ENCODE peak calls at places on chromosomes 3 and 15, in eight cellular contexts. E is AG10803, U is OCI-LY7, W is endodermal cell, O is Caco-2, B is AG09309, M is osteoblast, L is WERI-Rb-1. Q is an unnamed sample.
A peak's percentile ranks its signal among the peaks of the same experiment; 100 is the strongest.

GRCh38 chr3:196141866-196142673 is 60.2 kb upstream of the TFRC start:
- DNase-seq in E (no peak), U (no peak), W (peak; percentile 53), O (peak; percentile 74), B (no peak), M (peak; percentile 65), L (no peak), Q (no peak)

GRCh38 chr3:9183811-9184463 is 65.5 kb downstream of the SRGAP3 start:
- DNase-seq in E (no peak), U (no peak), W (peak; percentile 75), O (no peak), B (no peak), M (no peak), L (peak; percentile 85), Q (no peak)

GRCh38 chr3:103991461-103992115 is 1375.1 kb upstream of the ALCAM start:
- DNase-seq in E (peak; percentile 15), U (peak; percentile 5), W (peak; percentile 77), O (no peak), B (no peak), M (no peak), L (no peak), Q (peak; percentile 45)

GRCh38 chr3:83946045-83946444 is 1012.7 kb upstream of the CADM2 start:
- DNase-seq in E (no peak), U (no peak), W (no peak), O (no peak), B (no peak), M (no peak), L (no peak), Q (no peak)

GRCh38 chr15:25391971-25392733 is 46.7 kb downstream of the UBE3A start:
- DNase-seq in E (peak; percentile 91), U (no peak), W (no peak), O (no peak), B (peak; percentile 89), M (peak; percentile 66), L (no peak), Q (peak; percentile 70)

GRCh38 chr15:90594297-90594696 is 64.6 kb downstream of the CRTC3 start:
- DNase-seq in E (peak; percentile 54), U (peak; percentile 93), W (peak; percentile 54), O (no peak), B (no peak), M (no peak), L (no peak), Q (no peak)

GRCh38 chr3:58386966-58387365 is 46.7 kb downstream of the PDHB start:
- DNase-seq in E (peak; percentile 86), U (no peak), W (no peak), O (no peak), B (no peak), M (no peak), L (no peak), Q (peak; percentile 79)

GRCh38 chr3:18861137-18861536 is 287.2 kb upstream of the KCNH8 start:
- DNase-seq in E (no peak), U (no peak), W (no peak), O (no peak), B (no peak), M (no peak), L (no peak), Q (no peak)

GRCh38 chr3:189038773-189039720 is 132.7 kb upstream of the TPRG1 start:
- DNase-seq in E (no peak), U (no peak), W (no peak), O (no peak), B (no peak), M (no peak), L (no peak), Q (no peak)

GRCh38 chr15:72319360-72319984 is 485 bp downstream of the CELF6 start:
- DNase-seq in E (peak; percentile 45), U (no peak), W (peak; percentile 96), O (peak; percentile 85), B (no peak), M (peak; percentile 95), L (peak; percentile 58), Q (peak; percentile 52)

GRCh38 chr3:143321058-143321769 is 201.6 kb downstream of the CHST2 start:
- DNase-seq in E (no peak), U (no peak), W (no peak), O (no peak), B (no peak), M (no peak), L (no peak), Q (no peak)

GRCh38 chr3:118641608-118642007 is 393.0 kb downstream of the IGSF11 start:
- DNase-seq in E (no peak), U (peak; percentile 19), W (peak; percentile 79), O (peak; percentile 38), B (no peak), M (no peak), L (no peak), Q (no peak)

GRCh38 chr15:52439470-52439869 is 89.2 kb downstream of the MYO5A start:
- DNase-seq in E (no peak), U (no peak), W (no peak), O (no peak), B (no peak), M (no peak), L (no peak), Q (no peak)

GRCh38 chr15:69893863-69894262 is 203.9 kb downstream of the TLE3 start:
- DNase-seq in E (peak; percentile 79), U (no peak), W (peak; percentile 77), O (no peak), B (peak; percentile 38), M (peak; percentile 89), L (peak; percentile 65), Q (peak; percentile 71)

GRCh38 chr3:123157598-123158287 is 44.0 kb upstream of the SEC22A start:
- DNase-seq in E (no peak), U (no peak), W (peak; percentile 23), O (no peak), B (no peak), M (no peak), L (no peak), Q (no peak)

GRCh38 chr15:100690786-100691160 is 88.4 kb downstream of the ASB7 start:
- DNase-seq in E (peak; percentile 46), U (no peak), W (no peak), O (no peak), B (no peak), M (no peak), L (no peak), Q (no peak)

GRCh38 chr3:186997061-186998054 is 67.0 kb downstream of the ST6GAL1 start:
- DNase-seq in E (no peak), U (peak; percentile 73), W (no peak), O (no peak), B (no peak), M (no peak), L (no peak), Q (no peak)

GRCh38 chr15:88393719-88394519 is 73.3 kb downstream of the MRPL46 start:
- DNase-seq in E (no peak), U (peak; percentile 31), W (no peak), O (no peak), B (no peak), M (peak; percentile 73), L (no peak), Q (no peak)

GRCh38 chr3:42804831-42805821 is 836 bp upstream of the HIGD1A start:
- DNase-seq in E (no peak), U (no peak), W (peak; percentile 89), O (peak; percentile 76), B (no peak), M (no peak), L (no peak), Q (peak; percentile 22)

GRCh38 chr3:136979684-136980083 is 21.9 kb downstream of the IL20RB start:
- DNase-seq in E (peak; percentile 68), U (no peak), W (no peak), O (no peak), B (no peak), M (peak; percentile 56), L (no peak), Q (peak; percentile 49)

GRCh38 chr15:77118787-77119410 is 48.0 kb upstream of the TSPAN3 start:
- DNase-seq in E (peak; percentile 80), U (peak; percentile 67), W (no peak), O (no peak), B (peak; percentile 52), M (no peak), L (peak; percentile 38), Q (peak; percentile 81)

GRCh38 chr15:31598620-31599019 is 272.0 kb downstream of the KLF13 start:
- DNase-seq in E (no peak), U (no peak), W (peak; percentile 92), O (peak; percentile 57), B (no peak), M (no peak), L (peak; percentile 71), Q (no peak)

GRCh38 chr15:41934843-41935242 is 37.5 kb downstream of the EHD4 start:
- DNase-seq in E (no peak), U (peak; percentile 64), W (peak; percentile 80), O (no peak), B (no peak), M (no peak), L (no peak), Q (peak; percentile 60)

GRCh38 chr15:48273047-48273446 is 58.2 kb upstream of the DUT start:
- DNase-seq in E (no peak), U (no peak), W (no peak), O (peak; percentile 33), B (no peak), M (no peak), L (peak; percentile 35), Q (no peak)

GRCh38 chr3:165070682-165071081 is 7.6 kb downstream of the SI start:
- DNase-seq in E (no peak), U (no peak), W (peak; percentile 43), O (no peak), B (no peak), M (no peak), L (no peak), Q (no peak)
- TF ChIP-seq CTCF in E (no peak), U (no peak), W (peak; percentile 45), O (no peak), B (no peak), M (no peak), L (no peak), Q (no peak)

GRCh38 chr3:185216587-185216918 is 37.3 kb downstream of the EHHADH start:
- DNase-seq in E (no peak), U (no peak), W (peak; percentile 60), O (no peak), B (no peak), M (no peak), L (no peak), Q (peak; percentile 52)
- H3K4me3 ChIP-seq in E (no peak overlapping the region), U (no peak overlapping the region), W (no peak overlapping the region), O (no peak overlapping the region), B (no peak overlapping the region), M (peak overlapping the region; percentile 69), L (no peak overlapping the region), Q (peak overlapping the region; percentile 28)

GRCh38 chr3:61778095-61778494 is 216.7 kb downstream of the PTPRG start:
- DNase-seq in E (no peak), U (no peak), W (peak; percentile 55), O (no peak), B (no peak), M (no peak), L (peak; percentile 45), Q (no peak)
- TF ChIP-seq CTCF in E (no peak), U (peak; percentile 38), W (peak; percentile 65), O (no peak), B (no peak), M (no peak), L (peak; percentile 38), Q (no peak)

GRCh38 chr3:33373082-33373437 is 67.1 kb downstream of the UBP1 start:
- DNase-seq in E (no peak), U (no peak), W (no peak), O (no peak), B (no peak), M (no peak), L (no peak), Q (no peak)

GRCh38 chr3:33377489-33377888 is 62.7 kb downstream of the UBP1 start:
- DNase-seq in E (no peak), U (no peak), W (peak; percentile 65), O (no peak), B (no peak), M (no peak), L (peak; percentile 38), Q (no peak)

GRCh38 chr3:33377931-33378330 is 62.3 kb downstream of the UBP1 start:
- DNase-seq in E (peak; percentile 68), U (no peak), W (no peak), O (no peak), B (peak; percentile 27), M (peak; percentile 53), L (no peak), Q (peak; percentile 43)

GRCh38 chr3:33372218-33373081 is 67.8 kb downstream of the UBP1 start:
- DNase-seq in E (peak; percentile 42), U (peak; percentile 60), W (peak; percentile 69), O (no peak), B (peak; percentile 11), M (no peak), L (peak; percentile 36), Q (peak; percentile 77)
- H3K4me3 ChIP-seq in E (no peak overlapping the region), U (no peak overlapping the region), W (no peak overlapping the region), O (no peak overlapping the region), B (no peak overlapping the region), M (peak overlapping the region; percentile 52), L (no peak overlapping the region), Q (no peak overlapping the region)

Q was measured in astrocyte of the spinal cord.